ENCODE peak calls at places on chromosomes 12 and 14, in nine cellular contexts. P is vagina; U is lower lobe of right lung; W is psoas muscle; M is CD8-positive, alpha-beta memory T cell; N is PC-3; V is mammary epithelial cell; H is Peyer's patch; B is neuronal stem cell. S is an unnamed sample. For H3K4me1, the result is how much of the 10 kb centered on the place peaks cover.

GRCh38 chr14:68649461-68650189 is 143.2 kb downstream of the ZFP36L1 start:
- DNase-seq in W (no peak), P (peak), H (no peak), U (no peak), V (no peak), B (no peak), N (no peak), M (no peak), S (no peak)

GRCh38 chr12:42162198-42162597 is 17.5 kb upstream of the GXYLT1 start:
- DNase-seq in N (peak), W (no peak), H (no peak), V (peak), B (no peak), U (no peak), M (no peak), P (no peak), S (no peak)

GRCh38 chr14:75411194-75411552 is 16.6 kb upstream of the JDP2 start:
- DNase-seq in M (no peak), P (no peak), B (no peak), N (no peak), W (no peak), H (no peak), V (no peak), U (no peak), S (no peak)

GRCh38 chr12:54993181-54993835 is 8.7 kb upstream of the TESPA1 start:
- DNase-seq in B (peak), H (peak), N (peak), M (peak), W (no peak), U (no peak), V (peak), P (no peak), S (no peak)

GRCh38 chr12:93824514-93825500 is 147.6 kb downstream of the CRADD start:
- DNase-seq in N (no peak), W (no peak), P (no peak), B (peak), H (no peak), M (no peak), V (no peak), U (no peak), S (no peak)

GRCh38 chr12:47377414-47378221 is 297.9 kb upstream of the AMIGO2 start:
- DNase-seq in V (peak), M (no peak), U (peak), H (peak), W (peak), P (no peak), B (no peak), N (peak), S (peak)

GRCh38 chr14:91893659-91894058 is 26.3 kb upstream of the TC2N start:
- DNase-seq in W (no peak), H (no peak), N (no peak), P (no peak), B (no peak), V (no peak), U (no peak), M (no peak), S (no peak)

GRCh38 chr12:124446364-124446763 is 121.0 kb downstream of the NCOR2 start:
- DNase-seq in M (no peak), H (no peak), W (no peak), P (no peak), N (no peak), B (no peak), U (peak), V (no peak), S (no peak)

GRCh38 chr12:3171195-3171591 is 94.0 kb downstream of the TSPAN9 start:
- DNase-seq in H (no peak), P (no peak), M (no peak), B (no peak), V (no peak), N (no peak), U (no peak), W (no peak), S (no peak)

GRCh38 chr12:124509676-124510300 is 57.6 kb downstream of the NCOR2 start:
- DNase-seq in P (no peak), N (no peak), V (peak), U (no peak), B (no peak), M (no peak), W (peak), H (no peak), S (peak)

GRCh38 chr12:94770397-94770759 is 120.0 kb upstream of the TMCC3 start:
- DNase-seq in M (no peak), P (no peak), U (no peak), W (no peak), H (no peak), V (no peak), N (no peak), B (no peak), S (no peak)

GRCh38 chr12:84805474-84805858 is 107.1 kb downstream of the SLC6A15 start:
- DNase-seq in W (no peak), P (no peak), M (no peak), B (peak), N (no peak), H (no peak), V (no peak), U (no peak), S (no peak)

DNA sequence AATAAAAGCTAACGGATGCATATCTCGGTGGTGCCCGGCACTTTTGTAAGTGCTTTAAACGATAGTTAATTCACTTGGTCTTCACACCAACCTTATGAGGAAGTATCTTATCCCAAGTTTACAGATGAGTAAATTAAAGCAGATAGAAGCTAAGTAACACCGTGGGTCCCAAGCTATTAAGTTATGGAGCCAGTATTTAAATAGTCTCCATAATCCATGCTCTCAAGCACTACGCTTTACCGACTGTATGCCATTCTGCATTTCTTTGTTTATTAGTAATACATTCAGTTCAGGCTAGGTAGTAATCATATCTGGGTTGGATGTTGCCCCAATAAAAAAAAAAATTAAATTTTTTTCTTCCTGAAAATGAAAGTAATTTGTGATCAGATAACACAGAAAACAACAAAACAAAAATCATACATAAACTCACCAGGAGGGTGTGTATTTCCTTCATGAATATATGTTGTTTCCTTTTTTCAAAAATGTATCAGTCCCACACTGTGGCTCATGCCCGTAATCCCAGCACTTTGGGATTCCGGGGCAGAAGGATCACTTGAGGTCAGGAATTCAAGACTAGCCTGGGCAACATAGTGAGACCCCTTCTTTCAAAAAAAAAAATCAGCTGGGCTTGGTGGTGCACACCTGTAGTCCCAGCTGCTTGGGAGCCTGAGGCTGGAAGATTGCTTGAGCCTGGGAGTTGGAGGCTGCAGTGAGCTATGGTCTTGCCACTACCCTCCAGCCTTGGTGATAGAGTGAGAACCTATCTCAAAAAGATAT is 1.4 kb upstream of the M6PR start:
- DNase-seq in H (no peak), U (no peak), B (no peak), N (no peak), V (no peak), W (no peak), P (no peak), M (no peak), S (no peak)
- H3K4me3 ChIP-seq in H (peak), U (peak), B (no peak), N (peak), V (peak), W (peak), P (peak), M (peak), S (peak)

GRCh38 chr12:132186208-132186856 is 42.1 kb downstream of the NOC4L start:
- DNase-seq in N (no peak), B (no peak), H (no peak), U (no peak), V (no peak), M (no peak), W (no peak), P (no peak), S (no peak)
- H3K27ac ChIP-seq in N (no peak), B (no peak), H (peak), U (no peak), V (no peak), M (peak), W (no peak), P (no peak), S (no peak)

DNA sequence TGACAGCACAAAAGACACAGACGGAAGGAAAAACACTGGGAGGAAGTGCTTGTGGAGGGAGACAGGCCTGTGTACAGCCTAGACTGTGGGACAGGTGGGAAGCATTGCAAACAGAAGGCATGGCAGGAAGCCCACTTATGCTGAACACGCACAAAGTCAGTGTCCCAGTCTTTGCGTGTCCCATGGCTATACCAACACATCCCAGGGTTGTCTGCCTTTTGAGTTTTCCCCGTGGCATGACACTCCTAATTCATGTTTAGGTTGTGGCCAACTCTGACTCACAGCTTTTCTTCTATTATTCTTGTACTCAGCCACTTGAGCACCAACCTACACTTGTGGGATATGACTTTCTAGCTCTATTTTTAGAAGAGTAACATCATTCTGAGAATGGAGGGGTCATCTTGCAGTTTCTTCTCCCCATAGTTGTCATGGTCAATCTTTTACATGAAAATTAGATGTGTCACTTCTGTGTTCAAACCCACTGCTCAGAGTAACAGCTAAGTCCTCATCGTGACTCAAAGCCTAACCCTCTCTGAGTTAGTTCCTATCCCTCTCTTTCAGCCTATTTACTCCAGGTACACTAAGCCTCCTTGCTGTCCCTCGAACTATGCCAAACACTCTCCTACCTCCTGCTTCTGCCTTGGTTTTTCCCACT is 27.5 kb upstream of the JPH4 start:
- DNase-seq in B (no peak), P (no peak), M (no peak), N (no peak), W (no peak), U (no peak), H (no peak), V (peak), S (no peak)
- H3K4me1 ChIP-seq in B (under half), P (under half), M (under half), N (under half), W (under half), U (under half), H (under half), V (under half), S (under half)

GRCh38 chr12:12726543-12727093 is 9.4 kb downstream of the CDKN1B start:
- DNase-seq in U (no peak), H (no peak), N (peak), M (no peak), W (no peak), V (peak), P (no peak), B (no peak), S (no peak)
- H3K4me3 ChIP-seq in U (peak), H (peak), N (peak), M (peak), W (peak), V (peak), P (peak), B (peak), S (peak)

GRCh38 chr12:15580431-15580830 is 208.8 kb downstream of the EPS8 start:
- DNase-seq in B (no peak), U (no peak), W (no peak), M (no peak), H (no peak), N (no peak), V (no peak), P (no peak), S (no peak)
- H3K27ac ChIP-seq in B (no peak), U (no peak), W (no peak), M (no peak), H (no peak), N (no peak), V (no peak), P (no peak), S (no peak)

GRCh38 chr12:104496336-104496735 is 39.6 kb downstream of the CHST11 start:
- DNase-seq in H (no peak), N (no peak), M (no peak), B (no peak), U (no peak), W (no peak), V (no peak), P (no peak), S (no peak)

GRCh38 chr12:104493504-104493903 is 36.8 kb downstream of the CHST11 start:
- DNase-seq in V (no peak), M (no peak), B (no peak), U (no peak), N (no peak), P (no peak), H (no peak), W (no peak), S (no peak)

GRCh38 chr12:104495786-104496185 is 39.0 kb downstream of the CHST11 start:
- DNase-seq in B (no peak), V (no peak), U (no peak), M (no peak), H (no peak), N (no peak), W (no peak), P (no peak), S (no peak)

GRCh38 chr12:104494816-104495158 is 38.0 kb downstream of the CHST11 start:
- DNase-seq in M (no peak), U (no peak), B (no peak), V (no peak), W (no peak), H (no peak), P (no peak), N (no peak), S (no peak)

DNA sequence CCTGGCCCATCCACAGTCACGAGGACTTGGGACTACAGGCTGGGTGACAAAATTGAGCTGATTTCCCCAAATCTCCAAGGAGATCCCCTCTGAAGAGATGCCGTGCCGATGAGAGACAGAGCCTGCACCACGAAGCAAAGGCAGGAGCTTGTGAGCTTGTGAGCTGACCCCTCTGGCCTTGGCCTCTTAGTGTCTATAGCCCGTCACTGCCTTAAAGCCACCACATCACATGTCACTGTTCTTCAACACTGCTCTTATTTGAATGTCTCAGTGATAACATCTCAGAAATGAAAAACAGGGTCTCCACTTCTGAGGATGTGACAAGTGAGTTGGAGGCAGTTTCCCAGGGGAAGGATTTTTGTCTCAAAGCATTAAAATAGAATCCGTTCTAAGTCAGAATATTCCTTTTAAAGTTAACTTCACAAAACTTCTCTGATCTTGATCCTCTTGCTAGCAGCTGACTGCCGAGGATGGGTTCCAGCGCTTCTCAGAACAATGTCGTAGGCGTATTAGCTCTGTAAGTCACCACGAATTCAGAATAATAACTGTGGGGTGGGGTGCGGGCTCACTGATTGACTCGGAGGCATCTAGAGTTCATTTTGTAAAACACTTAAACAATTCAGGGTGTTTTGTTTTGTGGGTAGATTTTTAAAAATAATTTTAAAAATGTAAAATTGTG is 37.5 kb downstream of the CHST11 start:
- DNase-seq in U (peak), V (no peak), H (peak), P (no peak), B (no peak), W (no peak), M (no peak), N (no peak), S (no peak)
- H3K4me1 ChIP-seq in U (half or more), V (under half), H (under half), P (under half), B (under half), W (under half), M (half or more), N (under half), S (under half)

GRCh38 chr12:92539966-92540791 is 162.6 kb upstream of the PLEKHG7 start:
- DNase-seq in N (no peak), U (no peak), B (no peak), P (no peak), W (no peak), M (no peak), H (no peak), V (no peak), S (no peak)
- H3K4me3 ChIP-seq in N (no peak), U (no peak), B (no peak), P (no peak), W (no peak), M (peak), H (no peak), V (no peak), S (no peak)

GRCh38 chr14:50363734-50364113 is 33.0 kb downstream of the CDKL1 start:
- DNase-seq in B (no peak), N (no peak), H (peak), M (peak), P (no peak), V (no peak), W (no peak), U (no peak), S (no peak)

GRCh38 chr14:50360093-50360492 is 36.6 kb downstream of the CDKL1 start:
- DNase-seq in M (no peak), N (no peak), W (no peak), U (no peak), H (no peak), B (no peak), P (no peak), V (no peak), S (no peak)

GRCh38 chr14:50364792-50365191 is 31.9 kb downstream of the CDKL1 start:
- DNase-seq in V (peak), H (peak), M (no peak), W (no peak), B (no peak), U (no peak), P (no peak), N (peak), S (no peak)

GRCh38 chr14:50360851-50361250 is 35.8 kb downstream of the CDKL1 start:
- DNase-seq in B (no peak), P (no peak), M (no peak), N (peak), H (no peak), V (peak), U (no peak), W (no peak), S (no peak)

GRCh38 chr14:50362791-50363733 is 33.6 kb downstream of the CDKL1 start:
- DNase-seq in B (no peak), M (peak), V (no peak), W (no peak), U (no peak), H (no peak), N (no peak), P (no peak), S (no peak)
- H3K27ac ChIP-seq in B (no peak), M (peak), V (no peak), W (peak), U (peak), H (peak), N (no peak), P (peak), S (peak)

S was measured in right atrium auricular region.